ENCODE peak calls at places on chromosome 10, in four cellular contexts. E, D, T and L are unnamed samples.

GRCh38 chr10:75469018-75469616 is 37.7 kb downstream of the LRMDA start:
- DNase-seq in D (peak), E (no peak), T (no peak), L (peak)

GRCh38 chr10:7529638-7530037 is 118.8 kb upstream of the SFMBT2 start:
- DNase-seq in T (peak), E (no peak), D (no peak), L (peak)

GRCh38 chr10:91598211-91598981 is 34.5 kb downstream of the PPP1R3C start:
- DNase-seq in D (peak), E (no peak), T (no peak), L (no peak)

GRCh38 chr10:123021517-123021916 is 12.7 kb downstream of the ACADSB start:
- DNase-seq in E (no peak), D (no peak), T (peak), L (no peak)

GRCh38 chr10:14385591-14386201 is 55.0 kb upstream of the FRMD4A start:
- DNase-seq in E (no peak), T (no peak), D (peak), L (peak)

GRCh38 chr10:99435986-99436633 is 5.7 kb upstream of the GOT1 start:
- DNase-seq in E (no peak), T (peak), D (peak), L (peak)

GRCh38 chr10:70775679-70776454 is 9.3 kb downstream of the TBATA start:
- DNase-seq in T (no peak), D (no peak), E (no peak), L (no peak)

GRCh38 chr10:114060456-114060855 is 16.8 kb downstream of the ADRB1 start:
- DNase-seq in T (no peak), D (no peak), E (no peak), L (no peak)

GRCh38 chr10:130748409-130749057 is 563.0 kb downstream of the TCERG1L start:
- DNase-seq in E (no peak), T (no peak), D (no peak), L (no peak)

GRCh38 chr10:79295593-79295992 is 51.7 kb upstream of the PPIF start:
- DNase-seq in E (no peak), D (no peak), T (no peak), L (no peak)

GRCh38 chr10:17669185-17669872 is 25.4 kb downstream of the STAM start:
- DNase-seq in D (no peak), T (no peak), E (no peak), L (no peak)

GRCh38 chr10:69119896-69120295 is 4.1 kb upstream of the VPS26A start:
- DNase-seq in T (no peak), E (no peak), D (no peak), L (no peak)

GRCh38 chr10:28202941-28203352 is 99.9 kb downstream of the MPP7 start:
- DNase-seq in E (peak), T (no peak), D (no peak), L (no peak)

GRCh38 chr10:52347327-52347667 is 33.2 kb downstream of the DKK1 start:
- DNase-seq in D (no peak), E (no peak), T (no peak), L (no peak)

GRCh38 chr10:110792476-110792875 is 79.3 kb upstream of the PDCD4 start:
- DNase-seq in T (no peak), E (no peak), D (no peak), L (peak)

GRCh38 chr10:79146611-79147130 is 77.9 kb downstream of the ZMIZ1 start:
- DNase-seq in E (no peak), D (peak), T (no peak), L (no peak)

GRCh38 chr10:3757638-3758490 is 27.1 kb downstream of the KLF6 start:
- DNase-seq in T (no peak), D (no peak), E (no peak), L (no peak)